ENCODE peak calls at places on chromosome 2, in six cellular contexts. O is NCI-H446 treated with DMSO at 0.1 percent for 48 hours, C is foreskin keratinocyte, L is BJ, X is left lung, W is HFFc6. E is an unnamed sample.

GRCh38 chr2:45860136-45861106 is 208.9 kb downstream of the PRKCE start:
- DNase-seq in O (no peak), C (no peak), L (no peak), X (no peak), W (peak), E (no peak)

GRCh38 chr2:88626171-88627054 is 851 bp downstream of the EIF2AK3 start:
- DNase-seq in O (no peak), C (peak), L (no peak), X (peak), W (no peak), E (no peak)

GRCh38 chr2:30321466-30321865 is 90.1 kb downstream of the LBH start:
- DNase-seq in O (no peak), C (peak), L (no peak), X (no peak), W (peak), E (no peak)

GRCh38 chr2:174694196-174694878 is 69.9 kb downstream of the CHRNA1 start:
- DNase-seq in O (no peak), C (peak), L (no peak), X (no peak), W (no peak), E (no peak)

GRCh38 chr2:63000801-63001200 is 49.8 kb upstream of the OTX1 start:
- DNase-seq in O (no peak), C (no peak), L (no peak), X (no peak), W (peak), E (no peak)

GRCh38 chr2:205568620-205569019 is 113.7 kb upstream of the NRP2 start:
- DNase-seq in O (no peak), C (peak), L (no peak), X (no peak), W (no peak), E (no peak)

GRCh38 chr2:199596549-199596948 is 138.8 kb upstream of the SATB2 start:
- DNase-seq in O (no peak), C (peak), L (no peak), X (no peak), W (peak), E (no peak)

GRCh38 chr2:34161546-34161945 is 562.4 kb upstream of the FAM98A start:
- DNase-seq in O (no peak), C (peak), L (no peak), X (no peak), W (no peak), E (no peak)

GRCh38 chr2:232779935-232780334 is 3.6 kb upstream of the KCNJ13 start:
- DNase-seq in O (no peak), C (no peak), L (no peak), X (no peak), W (no peak), E (no peak)

GRCh38 chr2:176129013-176129796 is at the start of gene HOXD8:
- DNase-seq in O (peak), C (peak), L (no peak), X (peak), W (peak), E (peak)

GRCh38 chr2:193796847-193797246 is 1602.1 kb upstream of the TMEFF2 start:
- DNase-seq in O (no peak), C (no peak), L (no peak), X (no peak), W (no peak), E (no peak)

GRCh38 chr2:174014699-174015070 is 49.5 kb upstream of the SP3 start:
- DNase-seq in O (no peak), C (no peak), L (no peak), X (no peak), W (no peak), E (no peak)

GRCh38 chr2:109406301-109406700 is 207.5 kb downstream of the SEPTIN10 start:
- DNase-seq in O (no peak), C (peak), L (no peak), X (no peak), W (no peak), E (no peak)

GRCh38 chr2:175743020-175743419 is 259.0 kb downstream of the LNPK start:
- DNase-seq in O (no peak), C (peak), L (no peak), X (no peak), W (peak), E (no peak)

GRCh38 chr2:1708476-1709334 is 35.6 kb downstream of the PXDN start:
- DNase-seq in O (no peak), C (peak), L (no peak), X (no peak), W (no peak), E (no peak)

GRCh38 chr2:88170472-88170892 is 336 bp downstream of the THNSL2 start:
- DNase-seq in O (no peak), C (no peak), L (no peak), X (peak), W (no peak), E (no peak)

E was measured in AG04449.